ENCODE peak calls at places on chromosome 3, in eight cellular contexts. Y is CD4-positive, CD25-positive, alpha-beta regulatory T cell; M is spleen; Z is adrenal gland; O is sigmoid colon; S is A549; D is PC-9; L is psoas muscle. V is an unnamed sample. For H3K4me1, the result is how much of the 10 kb centered on the place peaks cover.

GRCh38 chr3:131163-131889 is 65.2 kb upstream of the CHL1 start:
- DNase-seq in Y (no peak), M (no peak), Z (no peak), O (no peak), S (no peak), D (no peak), L (no peak), V (no peak)

GRCh38 chr3:50242778-50243551 is 7.0 kb downstream of the GNAI2 start:
- DNase-seq in Y (peak), M (peak), Z (peak), O (peak), S (no peak), D (no peak), L (peak), V (peak)

GRCh38 chr3:147360936-147361670 is 45.2 kb downstream of the ZIC4 start:
- DNase-seq in Y (no peak), M (no peak), Z (no peak), O (no peak), S (no peak), D (no peak), L (no peak), V (no peak)

GRCh38 chr3:189167027-189167766 is 4.6 kb upstream of the TPRG1 start:
- DNase-seq in Y (no peak), M (no peak), Z (no peak), O (no peak), S (peak), D (peak), L (no peak), V (no peak)

GRCh38 chr3:51137715-51138114 is 247.4 kb upstream of the MANF start:
- DNase-seq in Y (no peak), M (no peak), Z (no peak), O (no peak), S (no peak), D (no peak), L (no peak), V (no peak)

GRCh38 chr3:73475717-73476116 is 149.0 kb downstream of the PDZRN3 start:
- DNase-seq in Y (no peak), M (no peak), Z (no peak), O (no peak), S (no peak), D (no peak), L (no peak), V (no peak)

GRCh38 chr3:30553641-30554316 is 52.6 kb upstream of the TGFBR2 start:
- DNase-seq in Y (no peak), M (no peak), Z (no peak), O (no peak), S (no peak), D (no peak), L (no peak), V (no peak)

GRCh38 chr3:123028233-123028828 is 768 bp upstream of the SEMA5B start:
- DNase-seq in Y (peak), M (no peak), Z (peak), O (peak), S (peak), D (peak), L (no peak), V (no peak)

GRCh38 chr3:173711619-173712018 is 314.1 kb downstream of the NLGN1 start:
- DNase-seq in Y (no peak), M (no peak), Z (no peak), O (no peak), S (no peak), D (peak), L (no peak), V (no peak)

GRCh38 chr3:190826018-190826417 is 36.5 kb downstream of the GMNC start:
- DNase-seq in Y (no peak), M (no peak), Z (no peak), O (no peak), S (no peak), D (no peak), L (no peak), V (no peak)

GRCh38 chr3:129461022-129461421 is 21.0 kb downstream of the IFT122 start:
- DNase-seq in Y (no peak), M (no peak), Z (no peak), O (no peak), S (no peak), D (peak), L (no peak), V (no peak)

GRCh38 chr3:109973733-109974132 is 636.4 kb upstream of the DPPA4 start:
- DNase-seq in Y (no peak), M (no peak), Z (no peak), O (no peak), S (no peak), D (no peak), L (no peak), V (no peak)

GRCh38 chr3:81726735-81727134 is 34.7 kb downstream of the GBE1 start:
- DNase-seq in Y (no peak), M (peak), Z (peak), O (no peak), S (no peak), D (no peak), L (no peak), V (peak)

GRCh38 chr3:49462222-49462621 is 7.8 kb upstream of the DAG1 start:
- DNase-seq in Y (no peak), M (no peak), Z (peak), O (no peak), S (no peak), D (peak), L (no peak), V (peak)

GRCh38 chr3:114756506-114757279 is 390.4 kb downstream of the ZBTB20 start:
- DNase-seq in Y (no peak), M (no peak), Z (no peak), O (peak), S (no peak), D (no peak), L (no peak), V (no peak)

GRCh38 chr3:64332461-64333350 is 107.4 kb upstream of the PRICKLE2 start:
- DNase-seq in Y (no peak), M (no peak), Z (no peak), O (no peak), S (no peak), D (no peak), L (no peak), V (peak)

GRCh38 chr3:136949708-136950107 is 8.1 kb upstream of the IL20RB start:
- DNase-seq in Y (no peak), M (no peak), Z (no peak), O (no peak), S (no peak), D (no peak), L (no peak), V (no peak)

GRCh38 chr3:192772495-192772894 is 45.2 kb upstream of the FGF12 start:
- DNase-seq in Y (no peak), M (no peak), Z (peak), O (no peak), S (no peak), D (peak), L (no peak), V (peak)

GRCh38 chr3:40645883-40646282 is 121.1 kb downstream of the ZNF621 start:
- DNase-seq in Y (no peak), M (no peak), Z (peak), O (no peak), S (no peak), D (no peak), L (no peak), V (peak)

GRCh38 chr3:171000281-171000680 is 26.2 kb downstream of the SLC2A2 start:
- DNase-seq in Y (no peak), M (no peak), Z (no peak), O (no peak), S (no peak), D (no peak), L (no peak), V (no peak)

GRCh38 chr3:126345641-126346460 is 11.4 kb downstream of the KLF15 start:
- DNase-seq in Y (no peak), M (peak), Z (no peak), O (peak), S (no peak), D (no peak), L (peak), V (peak)

GRCh38 chr3:194723846-194724618 is 38.3 kb downstream of the FAM43A start:
- DNase-seq in Y (no peak), M (no peak), Z (no peak), O (no peak), S (no peak), D (no peak), L (no peak), V (no peak)

GRCh38 chr3:53236112-53236841 is 19.5 kb downstream of the TKT start:
- DNase-seq in Y (peak), M (peak), Z (peak), O (peak), S (peak), D (peak), L (peak), V (peak)

GRCh38 chr3:126993436-126993835 is 10.5 kb downstream of the PLXNA1 start:
- DNase-seq in Y (no peak), M (no peak), Z (no peak), O (no peak), S (no peak), D (no peak), L (no peak), V (no peak)

GRCh38 chr3:117671707-117672318 is 962.2 kb downstream of the TUSC7 start:
- DNase-seq in Y (no peak), M (no peak), Z (peak), O (peak), S (no peak), D (no peak), L (no peak), V (no peak)

GRCh38 chr3:45666729-45667440 is 22.3 kb upstream of the SACM1L start:
- DNase-seq in Y (no peak), M (no peak), Z (peak), O (no peak), S (no peak), D (no peak), L (no peak), V (no peak)

GRCh38 chr3:135989247-135989646 is 23.7 kb downstream of the PPP2R3A start:
- DNase-seq in Y (no peak), M (no peak), Z (no peak), O (no peak), S (no peak), D (no peak), L (no peak), V (no peak)

GRCh38 chr3:81554348-81554747 is 207.1 kb downstream of the GBE1 start:
- DNase-seq in Y (peak), M (no peak), Z (no peak), O (no peak), S (no peak), D (no peak), L (no peak), V (no peak)

GRCh38 chr3:67509471-67510075 is 144.8 kb downstream of the SUCLG2 start:
- DNase-seq in Y (no peak), M (no peak), Z (no peak), O (no peak), S (no peak), D (no peak), L (no peak), V (no peak)

GRCh38 chr3:184584001-184584891 is 22.7 kb downstream of the EPHB3 start:
- DNase-seq in Y (no peak), M (no peak), Z (no peak), O (no peak), S (no peak), D (no peak), L (peak), V (no peak)

GRCh38 chr3:149813367-149814281 is 609 bp downstream of the RNF13 start:
- DNase-seq in Y (peak), M (peak), Z (peak), O (peak), S (no peak), D (peak), L (peak), V (no peak)

GRCh38 chr3:65439641-65440040 is 599.1 kb downstream of the MAGI1 start:
- DNase-seq in Y (no peak), M (no peak), Z (peak), O (peak), S (peak), D (peak), L (peak), V (peak)

GRCh38 chr3:71726106-71726505 is 904 bp upstream of the EIF4E3 start:
- DNase-seq in Y (peak), M (no peak), Z (no peak), O (no peak), S (no peak), D (no peak), L (no peak), V (no peak)

GRCh38 chr3:106425021-106425420 is 556.2 kb upstream of the CBLB start:
- DNase-seq in Y (no peak), M (no peak), Z (no peak), O (no peak), S (no peak), D (no peak), L (no peak), V (no peak)

GRCh38 chr3:53147161-53147902 is 13.7 kb upstream of the PRKCD start:
- DNase-seq in Y (no peak), M (no peak), Z (no peak), O (peak), S (no peak), D (no peak), L (no peak), V (no peak)

GRCh38 chr3:106740116-106740515 is 637.1 kb upstream of the CCDC54 start:
- DNase-seq in Y (no peak), M (no peak), Z (no peak), O (no peak), S (no peak), D (no peak), L (no peak), V (no peak)

GRCh38 chr3:71360170-71360569 is 223.4 kb downstream of the FOXP1 start:
- DNase-seq in Y (peak), M (no peak), Z (no peak), O (no peak), S (no peak), D (no peak), L (no peak), V (no peak)

GRCh38 chr3:144586382-144586781 is 614.8 kb downstream of the DIPK2A start:
- DNase-seq in Y (no peak), M (no peak), Z (no peak), O (no peak), S (no peak), D (no peak), L (no peak), V (no peak)

GRCh38 chr3:32551496-32551895 is 19.2 kb downstream of the DYNC1LI1 start:
- DNase-seq in Y (no peak), M (no peak), Z (no peak), O (no peak), S (no peak), D (no peak), L (no peak), V (no peak)

GRCh38 chr3:196195664-196196255 is 15.4 kb downstream of the ZDHHC19 start:
- DNase-seq in Y (no peak), M (peak), Z (no peak), O (no peak), S (no peak), D (peak), L (peak), V (no peak)
- H3K4me3 ChIP-seq in Y (no peak), M (no peak), Z (no peak), O (no peak), S (no peak), D (no peak), L (no peak), V (no peak)

GRCh38 chr3:98746882-98747281 is 16.3 kb upstream of the ST3GAL6 start:
- DNase-seq in Y (no peak), M (no peak), Z (no peak), O (no peak), S (no peak), D (no peak), L (no peak), V (peak)
- H3K4me1 ChIP-seq in Y (under half), M (under half), Z (under half), O (under half), S (under half), D (under half), L (under half), V (under half)

GRCh38 chr3:58271901-58272501 is 34.0 kb upstream of the RPP14 start:
- DNase-seq in Y (peak), M (no peak), Z (peak), O (no peak), S (peak), D (peak), L (no peak), V (peak)

GRCh38 chr3:58269356-58269755 is 31.8 kb downstream of the ABHD6 start:
- DNase-seq in Y (no peak), M (no peak), Z (no peak), O (no peak), S (no peak), D (no peak), L (no peak), V (no peak)

GRCh38 chr3:58272891-58273290 is 33.2 kb upstream of the RPP14 start:
- DNase-seq in Y (no peak), M (no peak), Z (no peak), O (no peak), S (no peak), D (no peak), L (no peak), V (no peak)

GRCh38 chr3:58270485-58270884 is 32.9 kb downstream of the ABHD6 start:
- DNase-seq in Y (no peak), M (no peak), Z (no peak), O (no peak), S (no peak), D (no peak), L (no peak), V (no peak)

GRCh38 chr3:58274027-58274614 is 31.9 kb upstream of the RPP14 start:
- DNase-seq in Y (no peak), M (no peak), Z (no peak), O (no peak), S (no peak), D (no peak), L (no peak), V (no peak)
- H3K4me3 ChIP-seq in Y (no peak), M (no peak), Z (no peak), O (no peak), S (no peak), D (no peak), L (no peak), V (no peak)

GRCh38 chr3:56931816-56932215 is 128.6 kb upstream of the SPATA12 start:
- DNase-seq in Y (no peak), M (no peak), Z (no peak), O (no peak), S (no peak), D (no peak), L (no peak), V (no peak)

GRCh38 chr3:56930706-56931105 is 129.0 kb upstream of the ARHGEF3 start:
- DNase-seq in Y (peak), M (no peak), Z (no peak), O (no peak), S (no peak), D (no peak), L (no peak), V (peak)

GRCh38 chr3:56932858-56933257 is 127.6 kb upstream of the SPATA12 start:
- DNase-seq in Y (no peak), M (no peak), Z (no peak), O (no peak), S (no peak), D (no peak), L (no peak), V (no peak)

GRCh38 chr3:56928379-56929068 is 126.8 kb upstream of the ARHGEF3 start:
- DNase-seq in Y (peak), M (no peak), Z (peak), O (no peak), S (no peak), D (peak), L (no peak), V (peak)

DNA sequence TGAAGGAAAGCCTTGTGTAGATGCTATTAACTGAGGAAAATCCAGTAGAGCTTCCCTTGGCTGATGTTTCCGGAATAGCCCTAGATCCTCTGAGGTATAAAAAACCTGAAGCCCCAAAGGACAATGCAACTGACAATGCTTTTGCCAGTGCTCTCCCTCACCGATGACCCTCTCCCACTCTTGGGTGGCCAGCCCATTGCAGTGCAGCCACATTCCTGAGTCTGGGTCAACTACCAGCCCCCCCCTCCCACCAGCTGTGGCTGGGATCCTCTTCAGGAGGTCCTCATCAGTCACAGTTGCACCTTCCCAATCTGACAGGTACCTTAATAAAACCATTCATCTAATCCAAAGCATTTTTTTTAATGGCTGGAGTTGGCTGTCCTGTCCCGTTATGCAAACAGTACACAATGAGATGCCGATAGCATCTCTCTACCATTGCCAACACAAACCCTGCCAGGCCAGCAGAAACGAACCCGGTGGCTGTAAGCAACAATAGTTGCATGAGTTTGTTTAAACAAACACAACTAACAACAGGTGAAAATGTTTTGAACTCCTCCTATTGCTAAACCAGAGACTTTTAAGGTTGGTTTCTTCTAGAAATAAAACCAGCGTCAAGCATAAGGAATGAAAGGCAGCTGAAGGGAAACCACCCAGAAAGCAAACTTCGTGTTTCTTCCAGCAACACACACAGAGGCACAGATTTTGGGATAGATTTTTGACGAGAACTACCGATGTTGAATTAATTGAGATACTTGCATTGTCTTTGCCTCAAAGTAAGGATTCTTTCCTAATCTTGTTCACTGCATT is 128.3 kb upstream of the ARHGEF3 start:
- DNase-seq in Y (no peak), M (no peak), Z (no peak), O (no peak), S (no peak), D (no peak), L (no peak), V (peak)
- H3K4me1 ChIP-seq in Y (under half), M (under half), Z (under half), O (under half), S (under half), D (under half), L (under half), V (half or more)

GRCh38 chr3:154819491-154819890 is 260.6 kb upstream of the MME start:
- DNase-seq in Y (no peak), M (no peak), Z (no peak), O (no peak), S (no peak), D (no peak), L (no peak), V (no peak)
- H3K4me3 ChIP-seq in Y (no peak), M (no peak), Z (no peak), O (no peak), S (no peak), D (no peak), L (no peak), V (no peak)

V was measured in SJSA1.